ENCODE peak calls at places on chromosomes 7 and 10, in nine cellular contexts. W, L, K, F, I, E, O, S and T are unnamed samples.

GRCh38 chr7:138889566-138889965 is 91.6 kb upstream of the ATP6V0A4 start:
- DNase-seq in K (no peak), F (no peak), W (no peak), E (no peak), L (no peak), S (no peak), I (no peak), O (peak), T (peak)

GRCh38 chr10:94146746-94147145 is 153.0 kb downstream of the PLCE1 start:
- DNase-seq in W (no peak), S (no peak), K (no peak), F (no peak), L (no peak), I (no peak), E (no peak), O (no peak), T (no peak)

GRCh38 chr7:3673524-3673923 is 372.5 kb downstream of the SDK1 start:
- DNase-seq in F (no peak), K (no peak), E (no peak), L (no peak), I (no peak), O (peak), S (peak), W (peak), T (peak)

GRCh38 chr7:42315631-42316030 is 78.6 kb upstream of the GLI3 start:
- DNase-seq in E (no peak), F (no peak), I (no peak), O (peak), W (no peak), S (no peak), K (peak), L (peak), T (no peak)

GRCh38 chr7:144497296-144497695 is 93.8 kb upstream of the NOBOX start:
- DNase-seq in F (no peak), I (no peak), S (no peak), L (no peak), W (no peak), E (no peak), O (no peak), K (no peak), T (no peak)

GRCh38 chr10:100966887-100967286 is 2.4 kb upstream of the SEMA4G start:
- DNase-seq in E (no peak), K (no peak), F (no peak), W (no peak), L (no peak), O (no peak), I (no peak), S (no peak), T (no peak)

GRCh38 chr10:34249634-34250033 is 565.5 kb downstream of the PARD3 start:
- DNase-seq in O (no peak), K (no peak), L (no peak), E (no peak), F (no peak), S (no peak), W (no peak), I (no peak), T (no peak)

GRCh38 chr7:137890449-137890916 is 43.7 kb upstream of the DGKI start:
- DNase-seq in K (no peak), S (no peak), E (no peak), O (no peak), I (no peak), W (no peak), F (no peak), L (no peak), T (no peak)

GRCh38 chr7:141884544-141885227 is 31.5 kb upstream of the OR9A4 start:
- DNase-seq in L (no peak), F (no peak), I (no peak), O (no peak), S (no peak), E (no peak), W (no peak), K (no peak), T (no peak)

GRCh38 chr10:44479306-44479705 is 94.4 kb upstream of the CXCL12 start:
- DNase-seq in F (no peak), L (no peak), E (no peak), S (no peak), I (no peak), K (no peak), O (no peak), W (no peak), T (peak)

GRCh38 chr7:73618538-73618937 is 5.8 kb downstream of the MLXIPL start:
- DNase-seq in F (no peak), E (no peak), O (no peak), K (no peak), S (no peak), I (no peak), L (no peak), W (no peak), T (no peak)

GRCh38 chr7:91784469-91784868 is 96.0 kb downstream of the MTERF1 start:
- DNase-seq in S (peak), I (no peak), W (no peak), E (peak), O (peak), K (peak), L (peak), F (no peak), T (peak)

GRCh38 chr7:1197997-1198632 is 34.6 kb upstream of the UNCX start:
- DNase-seq in S (peak), I (no peak), E (peak), O (peak), F (no peak), K (peak), W (no peak), L (peak), T (peak)

GRCh38 chr10:33441561-33441960 is 107.1 kb upstream of the NRP1 start:
- DNase-seq in L (no peak), E (no peak), O (peak), I (no peak), K (no peak), W (no peak), F (no peak), S (no peak), T (peak)

GRCh38 chr7:126700807-126701604 is 551.7 kb downstream of the GRM8 start:
- DNase-seq in O (peak), F (peak), W (peak), L (peak), K (peak), E (peak), S (peak), I (no peak), T (peak)

GRCh38 chr7:6416516-6417145 is 31.1 kb downstream of the DAGLB start:
- DNase-seq in K (no peak), F (no peak), E (no peak), O (peak), I (no peak), W (no peak), L (no peak), S (no peak), T (peak)

GRCh38 chr10:42836771-42837468 is 54.3 kb downstream of the BMS1 start:
- DNase-seq in O (peak), I (no peak), W (no peak), L (no peak), K (peak), E (no peak), F (no peak), S (peak), T (no peak)
- TF ChIP-seq CTCF in O (no peak), I (no peak), W (no peak), L (peak), K (no peak), E (peak), F (no peak), S (no peak), T (no peak)

GRCh38 chr7:98571006-98571405 is 46.1 kb upstream of the NPTX2 start:
- DNase-seq in K (no peak), I (no peak), F (no peak), W (no peak), O (no peak), S (no peak), E (no peak), L (no peak), T (no peak)

GRCh38 chr7:98568891-98569290 is 48.2 kb upstream of the NPTX2 start:
- DNase-seq in E (no peak), F (no peak), O (no peak), W (no peak), I (no peak), L (no peak), S (no peak), K (no peak), T (no peak)

GRCh38 chr7:98571986-98572385 is 45.1 kb upstream of the NPTX2 start:
- DNase-seq in E (no peak), S (no peak), O (no peak), I (no peak), W (no peak), L (no peak), K (no peak), F (no peak), T (no peak)

GRCh38 chr7:98567979-98568378 is 49.1 kb upstream of the NPTX2 start:
- DNase-seq in O (no peak), K (no peak), E (no peak), W (no peak), I (no peak), L (no peak), S (no peak), F (no peak), T (no peak)

GRCh38 chr7:98569606-98570337 is 47.3 kb upstream of the NPTX2 start:
- DNase-seq in L (no peak), S (no peak), I (peak), K (no peak), W (no peak), O (no peak), F (no peak), E (no peak), T (no peak)
- TF ChIP-seq CTCF in L (no peak), S (no peak), I (no peak), K (no peak), W (no peak), O (no peak), F (no peak), E (no peak), T (no peak)

GRCh38 chr7:81710751-81711150 is 59.1 kb downstream of the HGF start:
- DNase-seq in S (no peak), E (no peak), W (no peak), K (no peak), O (no peak), I (no peak), L (no peak), F (no peak), T (no peak)
- TF ChIP-seq CTCF in S (no peak), E (no peak), W (no peak), K (no peak), O (no peak), I (no peak), L (no peak), F (no peak), T (no peak)

DNA sequence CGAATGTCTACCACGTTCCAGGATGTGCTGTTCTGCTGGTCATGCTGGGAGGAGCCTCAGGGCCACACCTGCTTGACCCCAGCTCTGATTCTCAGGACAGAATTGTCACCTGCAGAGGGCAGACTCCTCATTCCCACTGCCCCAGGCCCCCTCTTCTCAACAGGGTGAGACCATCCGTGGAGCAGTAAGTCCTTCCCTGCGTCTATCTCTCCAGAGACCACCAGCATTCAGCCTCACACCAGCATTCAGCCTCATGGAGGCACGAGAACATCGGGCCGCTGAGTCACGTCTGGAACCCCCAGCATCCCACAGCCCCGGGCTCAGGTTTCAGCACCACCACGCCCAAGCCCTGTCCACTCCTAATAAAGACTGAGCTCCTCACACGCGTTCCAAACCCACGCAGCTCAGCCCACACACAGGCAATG is 273.4 kb downstream of the DIP2C start:
- DNase-seq in S (no peak), O (peak), I (no peak), E (no peak), K (no peak), L (no peak), W (no peak), F (no peak), T (no peak)
- TF ChIP-seq CTCF in S (no peak), O (no peak), I (no peak), E (no peak), K (no peak), L (no peak), W (peak), F (no peak), T (no peak)

GRCh38 chr10:50551894-50552293 is 71.9 kb downstream of the SGMS1 start:
- DNase-seq in O (no peak), I (no peak), E (no peak), K (no peak), S (no peak), W (no peak), F (no peak), L (no peak), T (no peak)

GRCh38 chr10:50554381-50554994 is 69.3 kb downstream of the SGMS1 start:
- DNase-seq in I (no peak), W (no peak), L (no peak), F (no peak), K (no peak), O (no peak), S (no peak), E (no peak), T (no peak)

GRCh38 chr10:50554995-50555568 is 68.7 kb downstream of the SGMS1 start:
- DNase-seq in S (no peak), K (peak), E (peak), W (no peak), F (no peak), I (no peak), O (peak), L (no peak), T (no peak)

GRCh38 chr10:50552308-50552707 is 71.4 kb downstream of the SGMS1 start:
- DNase-seq in W (no peak), S (no peak), L (peak), I (no peak), E (peak), O (peak), F (no peak), K (peak), T (no peak)

DNA sequence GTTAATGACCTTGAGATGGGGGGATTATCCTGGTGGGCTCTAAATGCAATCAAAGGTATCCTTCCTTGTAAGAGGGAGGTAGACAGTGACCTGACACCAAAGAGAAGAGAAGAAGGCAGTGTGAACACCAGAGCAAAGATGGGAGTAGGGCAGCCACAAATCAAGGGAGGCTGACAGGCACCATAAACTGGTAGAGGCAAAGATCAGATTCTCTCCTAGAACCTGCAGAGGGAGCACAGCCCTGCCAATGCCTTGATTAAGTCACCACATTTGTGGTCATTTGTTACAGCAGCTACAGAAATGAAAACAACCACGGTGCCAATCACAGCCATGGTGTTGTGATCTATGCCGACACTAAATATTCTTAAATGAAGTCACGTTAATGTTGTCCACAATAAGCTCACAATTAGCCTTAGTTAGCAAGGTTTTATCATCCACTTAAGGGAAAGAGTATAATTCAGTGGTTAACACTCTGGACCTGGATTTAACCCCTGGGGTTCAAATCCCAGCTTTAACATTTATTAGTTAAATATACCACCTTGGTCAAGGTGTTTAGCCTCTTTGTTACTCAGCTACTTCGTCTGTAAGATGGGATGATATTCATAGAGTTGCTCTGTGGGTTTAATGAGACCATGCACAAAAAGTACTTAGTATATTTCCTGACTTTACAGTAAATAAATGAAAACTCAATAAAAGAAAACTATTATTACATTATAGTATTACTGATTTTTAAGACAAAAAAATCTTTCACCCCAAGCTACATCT is 70.8 kb downstream of the SGMS1 start:
- DNase-seq in F (no peak), I (no peak), L (no peak), E (no peak), S (peak), K (peak), O (peak), W (no peak), T (peak)
- TF ChIP-seq CTCF in F (peak), I (no peak), L (peak), E (peak), S (peak), K (peak), O (peak), W (no peak), T (peak)